ENCODE peak calls at places on chromosomes 11 and 22, in six cellular contexts. B is right lobe of liver, H is tibial nerve, X is stomach, E is body of pancreas, P is sigmoid colon. Y is an unnamed sample.

GRCh38 chr11:128315933-128316332 is 271.4 kb downstream of the ETS1 start:
- DNase-seq in B (no peak), P (no peak), X (no peak), E (no peak), H (no peak), Y (no peak)

GRCh38 chr22:46731246-46732040 is 6.6 kb downstream of the CERK start:
- DNase-seq in B (peak; percentile 96), H (no peak), P (no peak), E (peak; percentile 90), X (peak; percentile 88), Y (no peak)

GRCh38 chr11:12083380-12083779 is 27.0 kb upstream of the MICAL2 start:
- DNase-seq in H (no peak), X (no peak), E (no peak), B (no peak), P (no peak), Y (peak; percentile 8)

GRCh38 chr11:70298243-70298915 is 27.9 kb downstream of the PPFIA1 start:
- DNase-seq in H (no peak), E (no peak), P (peak; percentile 8), X (no peak), B (no peak), Y (no peak)

GRCh38 chr11:129375731-129376657 is at the start of gene BARX2:
- DNase-seq in H (no peak), B (no peak), E (peak; percentile 77), P (no peak), X (peak; percentile 82), Y (no peak)

GRCh38 chr22:37218771-37219411 is 6.6 kb upstream of the SSTR3 start:
- DNase-seq in B (no peak), H (no peak), P (no peak), X (no peak), E (no peak), Y (no peak)

GRCh38 chr11:68271023-68271780 is 571 bp downstream of the C11orf24 start:
- DNase-seq in E (peak; percentile 77), H (no peak), X (peak; percentile 61), P (peak; percentile 79), B (peak; percentile 65), Y (peak; percentile 55)

GRCh38 chr22:25377699-25378098 is 158.3 kb downstream of the CRYBB2 start:
- DNase-seq in E (no peak), P (no peak), H (no peak), X (no peak), B (no peak), Y (no peak)

GRCh38 chr22:47324435-47324990 is 562.1 kb downstream of the TBC1D22A start:
- DNase-seq in B (no peak), X (no peak), E (no peak), H (no peak), P (no peak), Y (peak; percentile 79)

GRCh38 chr11:72786305-72787261 is 7.3 kb downstream of the STARD10 start:
- DNase-seq in E (peak; percentile 48), P (no peak), X (peak; percentile 89), B (no peak), H (no peak), Y (no peak)

GRCh38 chr11:117259417-117259816 is 26.9 kb downstream of the RNF214 start:
- DNase-seq in H (no peak), B (no peak), E (no peak), X (no peak), P (no peak), Y (no peak)

GRCh38 chr11:45847908-45848316 is 637 bp downstream of the CRY2 start:
- DNase-seq in B (peak; percentile 54), P (peak; percentile 80), H (no peak), E (peak; percentile 67), X (peak; percentile 66), Y (peak; percentile 53)

GRCh38 chr11:65304613-65305012 is 10.1 kb upstream of the CDC42EP2 start:
- DNase-seq in X (no peak), H (no peak), B (no peak), P (no peak), E (no peak), Y (no peak)

GRCh38 chr22:37731804-37732471 is 35.1 kb downstream of the TRIOBP start:
- DNase-seq in H (no peak), X (peak; percentile 65), B (no peak), P (no peak), E (peak; percentile 59), Y (no peak)

GRCh38 chr11:35523351-35523768 is 2.1 kb downstream of the PAMR1 start:
- DNase-seq in X (no peak), E (no peak), H (no peak), P (no peak), B (no peak), Y (no peak)

GRCh38 chr11:62602141-62603071 is 741 bp upstream of the MTA2 start:
- DNase-seq in E (peak; percentile 84), P (peak; percentile 89), H (peak; percentile 55), B (peak; percentile 73), X (peak; percentile 65), Y (peak; percentile 74)

GRCh38 chr11:126185200-126186030 is 26.0 kb downstream of the RPUSD4 start:
- DNase-seq in X (no peak), E (no peak), B (no peak), P (no peak), H (no peak), Y (peak; percentile 52)

GRCh38 chr11:90171359-90171758 is 36.9 kb downstream of the NAALAD2 start:
- DNase-seq in B (no peak), P (no peak), H (no peak), X (no peak), E (no peak), Y (no peak)

GRCh38 chr22:26674211-26675190 is 17.1 kb downstream of the MIAT start:
- DNase-seq in B (no peak), X (no peak), H (no peak), E (no peak), P (no peak), Y (no peak)

GRCh38 chr11:34866375-34866774 is 49.8 kb downstream of the APIP start:
- DNase-seq in P (no peak), X (no peak), H (no peak), B (no peak), E (peak; percentile 8), Y (no peak)

GRCh38 chr22:27998511-27999410 is 79.7 kb upstream of the PITPNB start:
- DNase-seq in X (no peak), P (peak; percentile 62), E (no peak), H (no peak), B (no peak), Y (no peak)

GRCh38 chr11:60939301-60939700 is 12.7 kb downstream of the SLC15A3 start:
- DNase-seq in H (no peak), X (no peak), B (no peak), E (no peak), P (no peak), Y (no peak)

GRCh38 chr11:62461740-62462522 is 43.1 kb downstream of the SCGB1A1 start:
- DNase-seq in H (no peak), X (no peak), E (no peak), B (no peak), P (no peak), Y (peak; percentile 89)

DNA sequence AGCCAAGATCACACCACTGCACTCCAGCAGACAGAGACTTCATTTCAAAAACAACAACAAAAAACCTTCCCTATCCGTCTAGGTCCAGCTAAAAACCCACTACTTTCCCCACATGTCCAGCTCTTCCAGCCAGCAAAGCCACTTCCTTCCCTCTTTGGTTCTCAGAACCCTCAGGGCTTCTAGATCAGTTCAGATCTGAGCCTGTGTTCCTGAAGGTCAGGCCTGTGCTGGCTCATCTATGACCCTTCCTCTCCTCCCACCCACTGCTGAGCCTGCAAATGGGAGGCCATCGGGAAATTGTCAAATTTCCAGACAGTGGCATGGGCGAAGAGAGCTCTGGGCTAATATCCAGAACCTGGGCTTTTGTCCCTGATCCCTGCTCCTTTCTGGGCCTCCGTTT is 37.8 kb downstream of the SLCO2B1 start:
- DNase-seq in X (no peak), B (no peak), P (no peak), E (peak; percentile 32), H (no peak), Y (no peak)
- TF ChIP-seq POLR2A in X (no peak), B (no peak), P (no peak), E (no peak), H (no peak), Y (no peak)

GRCh38 chr11:9687736-9688494 is 24.0 kb downstream of the SWAP70 start:
- DNase-seq in H (no peak), P (no peak), B (no peak), X (peak; percentile 53), E (no peak), Y (no peak)

GRCh38 chr11:9691865-9692264 is 28.0 kb downstream of the SWAP70 start:
- DNase-seq in B (no peak), H (no peak), X (no peak), P (no peak), E (no peak), Y (no peak)

GRCh38 chr11:9692696-9693095 is 28.8 kb downstream of the SWAP70 start:
- DNase-seq in X (no peak), H (no peak), E (no peak), B (no peak), P (no peak), Y (no peak)

GRCh38 chr11:9689721-9690120 is 25.8 kb downstream of the SWAP70 start:
- DNase-seq in H (no peak), B (no peak), X (no peak), P (no peak), E (no peak), Y (peak; percentile 34)

GRCh38 chr11:9688716-9689511 is 25.0 kb downstream of the SWAP70 start:
- DNase-seq in X (no peak), H (no peak), P (no peak), B (no peak), E (peak; percentile 27), Y (no peak)
- H3K4me3 ChIP-seq in X (no peak overlapping the region), H (no peak overlapping the region), P (no peak overlapping the region), B (no peak overlapping the region), E (no peak overlapping the region), Y (no peak overlapping the region)

GRCh38 chr22:23857606-23858483 is at the start of gene SLC2A11:
- DNase-seq in P (peak; percentile 98), X (peak; percentile 97), E (peak; percentile 98), B (peak; percentile 97), H (peak; percentile 87), Y (peak; percentile 92)
- TF ChIP-seq CTCF in P (peak; percentile 4), X (no peak), E (peak; percentile 56), B (peak; percentile 35), H (no peak), Y (no peak)

GRCh38 chr11:14891143-14892035 is 642 bp downstream of the CYP2R1 start:
- DNase-seq in X (peak; percentile 92), P (peak; percentile 94), H (peak; percentile 65), E (peak; percentile 90), B (peak; percentile 93), Y (peak; percentile 97)
- TF ChIP-seq POLR2A in X (no peak), P (peak; percentile 74), H (peak; percentile 41), E (peak; percentile 78), B (peak; percentile 42), Y (no peak)